ENCODE peak calls at places on chromosomes 11 and 22, in nine cellular contexts. One of them, this sample, is unnamed.

GRCh38 chr22:23256138-23256932 is 76.0 kb downstream of the BCR start:
- DNase-seq in NCI-H1436: no peak
- DNase-seq in stimulated activated CD4-positive, alpha-beta T cell treated with anti-CD3 and anti-CD28 coated beads, Interleukin-15, amount 100 ng/mL, for 24 hours: no peak
- DNase-seq in lung: no peak
- DNase-seq in COR-L47: no peak
- DNase-seq in tibial nerve: no peak
- DNase-seq in RWPE2: no peak
- DNase-seq in NAMALWA: no peak
- DNase-seq in activated T-cell treated with anti-CD3 and anti-CD28 coated beads for 1 hour: no peak
- DNase-seq in this sample: no peak

GRCh38 chr11:102120437-102120935 is 10.2 kb downstream of the YAP1 start:
- DNase-seq in RWPE2: no peak
- DNase-seq in COR-L47: no peak
- DNase-seq in stimulated activated CD4-positive, alpha-beta T cell treated with anti-CD3 and anti-CD28 coated beads, Interleukin-15, amount 100 ng/mL, for 24 hours: no peak
- DNase-seq in NAMALWA: no peak
- DNase-seq in NCI-H1436: no peak
- DNase-seq in activated T-cell treated with anti-CD3 and anti-CD28 coated beads for 1 hour: no peak
- DNase-seq in tibial nerve: no peak
- DNase-seq in lung: no peak
- DNase-seq in this sample: no peak

GRCh38 chr11:88332851-88333250 is 4.7 kb downstream of the CTSC start:
- DNase-seq in activated T-cell treated with anti-CD3 and anti-CD28 coated beads for 1 hour: no peak
- DNase-seq in RWPE2: no peak
- DNase-seq in NCI-H1436: no peak
- DNase-seq in NAMALWA: no peak
- DNase-seq in COR-L47: no peak
- DNase-seq in tibial nerve: no peak
- DNase-seq in stimulated activated CD4-positive, alpha-beta T cell treated with anti-CD3 and anti-CD28 coated beads, Interleukin-15, amount 100 ng/mL, for 24 hours: no peak
- DNase-seq in lung: no peak
- DNase-seq in this sample: no peak

GRCh38 chr11:111764621-111765020 is 1.6 kb downstream of the PPP2R1B start:
- DNase-seq in lung: no peak
- DNase-seq in COR-L47: no peak
- DNase-seq in activated T-cell treated with anti-CD3 and anti-CD28 coated beads for 1 hour: no peak
- DNase-seq in stimulated activated CD4-positive, alpha-beta T cell treated with anti-CD3 and anti-CD28 coated beads, Interleukin-15, amount 100 ng/mL, for 24 hours: no peak
- DNase-seq in RWPE2: no peak
- DNase-seq in NCI-H1436: no peak
- DNase-seq in tibial nerve: no peak
- DNase-seq in NAMALWA: no peak
- DNase-seq in this sample: no peak

GRCh38 chr11:43735931-43736330 is 55.4 kb downstream of the HSD17B12 start:
- DNase-seq in lung: no peak
- DNase-seq in RWPE2: no peak
- DNase-seq in NCI-H1436: no peak
- DNase-seq in stimulated activated CD4-positive, alpha-beta T cell treated with anti-CD3 and anti-CD28 coated beads, Interleukin-15, amount 100 ng/mL, for 24 hours: no peak
- DNase-seq in tibial nerve: no peak
- DNase-seq in activated T-cell treated with anti-CD3 and anti-CD28 coated beads for 1 hour: no peak
- DNase-seq in COR-L47: no peak
- DNase-seq in NAMALWA: no peak
- DNase-seq in this sample: no peak

GRCh38 chr11:118488480-118489109 is 38.7 kb upstream of the TTC36 start:
- DNase-seq in RWPE2: no peak
- DNase-seq in activated T-cell treated with anti-CD3 and anti-CD28 coated beads for 1 hour: peak
- DNase-seq in NAMALWA: peak
- DNase-seq in tibial nerve: no peak
- DNase-seq in COR-L47: peak
- DNase-seq in NCI-H1436: peak
- DNase-seq in stimulated activated CD4-positive, alpha-beta T cell treated with anti-CD3 and anti-CD28 coated beads, Interleukin-15, amount 100 ng/mL, for 24 hours: peak
- DNase-seq in lung: peak
- DNase-seq in this sample: peak

GRCh38 chr11:12042215-12042676 is 33.8 kb upstream of the DKK3 start:
- DNase-seq in RWPE2: no peak
- DNase-seq in activated T-cell treated with anti-CD3 and anti-CD28 coated beads for 1 hour: no peak
- DNase-seq in tibial nerve: no peak
- DNase-seq in lung: no peak
- DNase-seq in NAMALWA: peak
- DNase-seq in stimulated activated CD4-positive, alpha-beta T cell treated with anti-CD3 and anti-CD28 coated beads, Interleukin-15, amount 100 ng/mL, for 24 hours: no peak
- DNase-seq in COR-L47: no peak
- DNase-seq in NCI-H1436: no peak
- DNase-seq in this sample: no peak

GRCh38 chr11:124988063-124988462 is 34.1 kb downstream of the CCDC15 start:
- DNase-seq in RWPE2: no peak
- DNase-seq in activated T-cell treated with anti-CD3 and anti-CD28 coated beads for 1 hour: no peak
- DNase-seq in stimulated activated CD4-positive, alpha-beta T cell treated with anti-CD3 and anti-CD28 coated beads, Interleukin-15, amount 100 ng/mL, for 24 hours: no peak
- DNase-seq in tibial nerve: no peak
- DNase-seq in NCI-H1436: no peak
- DNase-seq in NAMALWA: no peak
- DNase-seq in lung: no peak
- DNase-seq in COR-L47: no peak
- DNase-seq in this sample: no peak

GRCh38 chr11:1131033-1131911 is 26.5 kb upstream of the MUC5AC start:
- DNase-seq in lung: no peak
- DNase-seq in activated T-cell treated with anti-CD3 and anti-CD28 coated beads for 1 hour: no peak
- DNase-seq in COR-L47: peak
- DNase-seq in stimulated activated CD4-positive, alpha-beta T cell treated with anti-CD3 and anti-CD28 coated beads, Interleukin-15, amount 100 ng/mL, for 24 hours: no peak
- DNase-seq in NCI-H1436: peak
- DNase-seq in tibial nerve: no peak
- DNase-seq in NAMALWA: no peak
- DNase-seq in RWPE2: peak
- DNase-seq in this sample: peak

GRCh38 chr11:102849319-102849718 is 5.9 kb upstream of the MMP3 start:
- DNase-seq in stimulated activated CD4-positive, alpha-beta T cell treated with anti-CD3 and anti-CD28 coated beads, Interleukin-15, amount 100 ng/mL, for 24 hours: no peak
- DNase-seq in RWPE2: no peak
- DNase-seq in tibial nerve: no peak
- DNase-seq in NCI-H1436: no peak
- DNase-seq in NAMALWA: no peak
- DNase-seq in lung: no peak
- DNase-seq in activated T-cell treated with anti-CD3 and anti-CD28 coated beads for 1 hour: no peak
- DNase-seq in COR-L47: no peak
- DNase-seq in this sample: no peak

GRCh38 chr22:44317886-44318637 is 5.3 kb upstream of the SHISAL1 start:
- DNase-seq in activated T-cell treated with anti-CD3 and anti-CD28 coated beads for 1 hour: no peak
- DNase-seq in NCI-H1436: no peak
- DNase-seq in NAMALWA: no peak
- DNase-seq in tibial nerve: no peak
- DNase-seq in COR-L47: no peak
- DNase-seq in lung: no peak
- DNase-seq in stimulated activated CD4-positive, alpha-beta T cell treated with anti-CD3 and anti-CD28 coated beads, Interleukin-15, amount 100 ng/mL, for 24 hours: no peak
- DNase-seq in RWPE2: no peak
- DNase-seq in this sample: no peak

GRCh38 chr11:74524978-74525377 is 31.5 kb upstream of the LIPT2 start:
- DNase-seq in NCI-H1436: no peak
- DNase-seq in activated T-cell treated with anti-CD3 and anti-CD28 coated beads for 1 hour: no peak
- DNase-seq in stimulated activated CD4-positive, alpha-beta T cell treated with anti-CD3 and anti-CD28 coated beads, Interleukin-15, amount 100 ng/mL, for 24 hours: no peak
- DNase-seq in lung: no peak
- DNase-seq in RWPE2: no peak
- DNase-seq in COR-L47: no peak
- DNase-seq in tibial nerve: no peak
- DNase-seq in NAMALWA: no peak
- DNase-seq in this sample: no peak

GRCh38 chr11:16977136-16978020 is 36.8 kb downstream of the PLEKHA7 start:
- DNase-seq in stimulated activated CD4-positive, alpha-beta T cell treated with anti-CD3 and anti-CD28 coated beads, Interleukin-15, amount 100 ng/mL, for 24 hours: no peak
- DNase-seq in lung: peak
- DNase-seq in activated T-cell treated with anti-CD3 and anti-CD28 coated beads for 1 hour: no peak
- DNase-seq in NCI-H1436: no peak
- DNase-seq in COR-L47: no peak
- DNase-seq in tibial nerve: no peak
- DNase-seq in RWPE2: no peak
- DNase-seq in NAMALWA: no peak
- DNase-seq in this sample: peak

GRCh38 chr11:65854871-65855837 is 2.8 kb downstream of the CFL1 start:
- DNase-seq in RWPE2: peak
- DNase-seq in NAMALWA: peak
- DNase-seq in stimulated activated CD4-positive, alpha-beta T cell treated with anti-CD3 and anti-CD28 coated beads, Interleukin-15, amount 100 ng/mL, for 24 hours: no peak
- DNase-seq in COR-L47: no peak
- DNase-seq in lung: no peak
- DNase-seq in tibial nerve: no peak
- DNase-seq in NCI-H1436: no peak
- DNase-seq in activated T-cell treated with anti-CD3 and anti-CD28 coated beads for 1 hour: no peak
- DNase-seq in this sample: no peak

GRCh38 chr22:19941365-19942070 is at the start of the genes COMT and TXNRD2:
- DNase-seq in stimulated activated CD4-positive, alpha-beta T cell treated with anti-CD3 and anti-CD28 coated beads, Interleukin-15, amount 100 ng/mL, for 24 hours: peak
- DNase-seq in NCI-H1436: peak
- DNase-seq in tibial nerve: peak
- DNase-seq in lung: peak
- DNase-seq in NAMALWA: peak
- DNase-seq in activated T-cell treated with anti-CD3 and anti-CD28 coated beads for 1 hour: peak
- DNase-seq in COR-L47: peak
- DNase-seq in RWPE2: peak
- DNase-seq in this sample: peak

GRCh38 chr22:29141078-29141688 is 64.5 kb upstream of the EMID1 start:
- DNase-seq in tibial nerve: no peak
- DNase-seq in activated T-cell treated with anti-CD3 and anti-CD28 coated beads for 1 hour: no peak
- DNase-seq in stimulated activated CD4-positive, alpha-beta T cell treated with anti-CD3 and anti-CD28 coated beads, Interleukin-15, amount 100 ng/mL, for 24 hours: no peak
- DNase-seq in COR-L47: no peak
- DNase-seq in NAMALWA: no peak
- DNase-seq in NCI-H1436: no peak
- DNase-seq in lung: no peak
- DNase-seq in RWPE2: no peak
- DNase-seq in this sample: no peak

GRCh38 chr22:21680830-21681565 is 15.2 kb downstream of the PPIL2 start:
- DNase-seq in lung: no peak
- DNase-seq in stimulated activated CD4-positive, alpha-beta T cell treated with anti-CD3 and anti-CD28 coated beads, Interleukin-15, amount 100 ng/mL, for 24 hours: no peak
- DNase-seq in NCI-H1436: no peak
- DNase-seq in NAMALWA: no peak
- DNase-seq in tibial nerve: no peak
- DNase-seq in RWPE2: no peak
- DNase-seq in activated T-cell treated with anti-CD3 and anti-CD28 coated beads for 1 hour: no peak
- DNase-seq in COR-L47: no peak
- DNase-seq in this sample: no peak

GRCh38 chr11:69962152-69962551 is 116.0 kb upstream of the ANO1 start:
- DNase-seq in RWPE2: no peak
- DNase-seq in tibial nerve: no peak
- DNase-seq in NAMALWA: no peak
- DNase-seq in stimulated activated CD4-positive, alpha-beta T cell treated with anti-CD3 and anti-CD28 coated beads, Interleukin-15, amount 100 ng/mL, for 24 hours: no peak
- DNase-seq in COR-L47: no peak
- DNase-seq in lung: no peak
- DNase-seq in activated T-cell treated with anti-CD3 and anti-CD28 coated beads for 1 hour: no peak
- DNase-seq in NCI-H1436: no peak
- DNase-seq in this sample: no peak

GRCh38 chr11:47055534-47055933 is 119.0 kb downstream of the CSTPP1 start:
- DNase-seq in stimulated activated CD4-positive, alpha-beta T cell treated with anti-CD3 and anti-CD28 coated beads, Interleukin-15, amount 100 ng/mL, for 24 hours: no peak
- DNase-seq in tibial nerve: no peak
- DNase-seq in NAMALWA: no peak
- DNase-seq in activated T-cell treated with anti-CD3 and anti-CD28 coated beads for 1 hour: no peak
- DNase-seq in lung: no peak
- DNase-seq in RWPE2: no peak
- DNase-seq in NCI-H1436: no peak
- DNase-seq in COR-L47: no peak
- DNase-seq in this sample: no peak

GRCh38 chr11:69268911-69269310 is 25.0 kb upstream of the MYEOV start:
- DNase-seq in RWPE2: no peak
- DNase-seq in activated T-cell treated with anti-CD3 and anti-CD28 coated beads for 1 hour: no peak
- DNase-seq in NCI-H1436: no peak
- DNase-seq in stimulated activated CD4-positive, alpha-beta T cell treated with anti-CD3 and anti-CD28 coated beads, Interleukin-15, amount 100 ng/mL, for 24 hours: no peak
- DNase-seq in lung: no peak
- DNase-seq in NAMALWA: no peak
- DNase-seq in COR-L47: no peak
- DNase-seq in tibial nerve: no peak
- DNase-seq in this sample: no peak

GRCh38 chr11:86484164-86484794 is 109.6 kb downstream of the CCDC81 start:
- DNase-seq in activated T-cell treated with anti-CD3 and anti-CD28 coated beads for 1 hour: no peak
- DNase-seq in RWPE2: peak
- DNase-seq in tibial nerve: no peak
- DNase-seq in stimulated activated CD4-positive, alpha-beta T cell treated with anti-CD3 and anti-CD28 coated beads, Interleukin-15, amount 100 ng/mL, for 24 hours: no peak
- DNase-seq in lung: no peak
- DNase-seq in NCI-H1436: no peak
- DNase-seq in COR-L47: no peak
- DNase-seq in NAMALWA: no peak
- DNase-seq in this sample: peak

GRCh38 chr11:57402188-57403066 is 12.0 kb upstream of the PRG2 start:
- DNase-seq in stimulated activated CD4-positive, alpha-beta T cell treated with anti-CD3 and anti-CD28 coated beads, Interleukin-15, amount 100 ng/mL, for 24 hours: no peak
- DNase-seq in COR-L47: no peak
- DNase-seq in tibial nerve: no peak
- DNase-seq in NAMALWA: no peak
- DNase-seq in lung: no peak
- DNase-seq in activated T-cell treated with anti-CD3 and anti-CD28 coated beads for 1 hour: no peak
- DNase-seq in RWPE2: no peak
- DNase-seq in NCI-H1436: no peak
- DNase-seq in this sample: peak

GRCh38 chr11:85941380-85941973 is 86.3 kb downstream of the CCDC83 start:
- DNase-seq in lung: peak
- DNase-seq in activated T-cell treated with anti-CD3 and anti-CD28 coated beads for 1 hour: no peak
- DNase-seq in COR-L47: peak
- DNase-seq in NCI-H1436: peak
- DNase-seq in RWPE2: no peak
- DNase-seq in NAMALWA: peak
- DNase-seq in stimulated activated CD4-positive, alpha-beta T cell treated with anti-CD3 and anti-CD28 coated beads, Interleukin-15, amount 100 ng/mL, for 24 hours: peak
- DNase-seq in tibial nerve: peak
- DNase-seq in this sample: peak

GRCh38 chr11:30987819-30988218 is 381.7 kb downstream of the DCDC1 start:
- DNase-seq in COR-L47: no peak
- DNase-seq in tibial nerve: no peak
- DNase-seq in RWPE2: no peak
- DNase-seq in stimulated activated CD4-positive, alpha-beta T cell treated with anti-CD3 and anti-CD28 coated beads, Interleukin-15, amount 100 ng/mL, for 24 hours: no peak
- DNase-seq in activated T-cell treated with anti-CD3 and anti-CD28 coated beads for 1 hour: no peak
- DNase-seq in lung: no peak
- DNase-seq in NCI-H1436: no peak
- DNase-seq in NAMALWA: no peak
- DNase-seq in this sample: no peak

GRCh38 chr22:20425821-20426615 is 11.6 kb downstream of the SCARF2 start:
- DNase-seq in lung: no peak
- DNase-seq in NCI-H1436: no peak
- DNase-seq in stimulated activated CD4-positive, alpha-beta T cell treated with anti-CD3 and anti-CD28 coated beads, Interleukin-15, amount 100 ng/mL, for 24 hours: peak
- DNase-seq in NAMALWA: no peak
- DNase-seq in RWPE2: no peak
- DNase-seq in tibial nerve: no peak
- DNase-seq in activated T-cell treated with anti-CD3 and anti-CD28 coated beads for 1 hour: no peak
- DNase-seq in COR-L47: no peak
- DNase-seq in this sample: no peak

GRCh38 chr22:47593291-47593690 is 830.8 kb downstream of the TBC1D22A start:
- DNase-seq in tibial nerve: no peak
- DNase-seq in lung: no peak
- DNase-seq in stimulated activated CD4-positive, alpha-beta T cell treated with anti-CD3 and anti-CD28 coated beads, Interleukin-15, amount 100 ng/mL, for 24 hours: no peak
- DNase-seq in NAMALWA: no peak
- DNase-seq in RWPE2: no peak
- DNase-seq in NCI-H1436: no peak
- DNase-seq in activated T-cell treated with anti-CD3 and anti-CD28 coated beads for 1 hour: no peak
- DNase-seq in COR-L47: no peak
- DNase-seq in this sample: no peak

GRCh38 chr11:102955624-102956023 is at the start of gene MMP13:
- DNase-seq in activated T-cell treated with anti-CD3 and anti-CD28 coated beads for 1 hour: no peak
- DNase-seq in tibial nerve: no peak
- DNase-seq in stimulated activated CD4-positive, alpha-beta T cell treated with anti-CD3 and anti-CD28 coated beads, Interleukin-15, amount 100 ng/mL, for 24 hours: no peak
- DNase-seq in lung: no peak
- DNase-seq in NCI-H1436: no peak
- DNase-seq in NAMALWA: no peak
- DNase-seq in COR-L47: no peak
- DNase-seq in RWPE2: no peak
- DNase-seq in this sample: no peak

GRCh38 chr11:15884792-15885540 is 471.4 kb downstream of the SOX6 start:
- DNase-seq in stimulated activated CD4-positive, alpha-beta T cell treated with anti-CD3 and anti-CD28 coated beads, Interleukin-15, amount 100 ng/mL, for 24 hours: no peak
- DNase-seq in NAMALWA: no peak
- DNase-seq in activated T-cell treated with anti-CD3 and anti-CD28 coated beads for 1 hour: no peak
- DNase-seq in NCI-H1436: no peak
- DNase-seq in COR-L47: no peak
- DNase-seq in RWPE2: no peak
- DNase-seq in lung: no peak
- DNase-seq in tibial nerve: no peak
- DNase-seq in this sample: peak

GRCh38 chr22:45237065-45237990 is 3.4 kb downstream of the KIAA0930 start:
- DNase-seq in activated T-cell treated with anti-CD3 and anti-CD28 coated beads for 1 hour: no peak
- DNase-seq in tibial nerve: no peak
- DNase-seq in NCI-H1436: no peak
- DNase-seq in stimulated activated CD4-positive, alpha-beta T cell treated with anti-CD3 and anti-CD28 coated beads, Interleukin-15, amount 100 ng/mL, for 24 hours: no peak
- DNase-seq in RWPE2: no peak
- DNase-seq in lung: no peak
- DNase-seq in NAMALWA: no peak
- DNase-seq in COR-L47: no peak
- DNase-seq in this sample: no peak

GRCh38 chr11:116309446-116309845 is 463.3 kb downstream of the BUD13 start:
- DNase-seq in lung: no peak
- DNase-seq in NCI-H1436: no peak
- DNase-seq in NAMALWA: no peak
- DNase-seq in stimulated activated CD4-positive, alpha-beta T cell treated with anti-CD3 and anti-CD28 coated beads, Interleukin-15, amount 100 ng/mL, for 24 hours: no peak
- DNase-seq in RWPE2: no peak
- DNase-seq in activated T-cell treated with anti-CD3 and anti-CD28 coated beads for 1 hour: no peak
- DNase-seq in COR-L47: no peak
- DNase-seq in tibial nerve: no peak
- DNase-seq in this sample: no peak

GRCh38 chr11:127493330-127493729 is 492.8 kb upstream of the KIRREL3 start:
- DNase-seq in lung: no peak
- DNase-seq in NAMALWA: peak
- DNase-seq in stimulated activated CD4-positive, alpha-beta T cell treated with anti-CD3 and anti-CD28 coated beads, Interleukin-15, amount 100 ng/mL, for 24 hours: no peak
- DNase-seq in tibial nerve: no peak
- DNase-seq in RWPE2: no peak
- DNase-seq in COR-L47: peak
- DNase-seq in NCI-H1436: no peak
- DNase-seq in activated T-cell treated with anti-CD3 and anti-CD28 coated beads for 1 hour: no peak
- DNase-seq in this sample: peak